ENCODE peak calls at places on chromosomes 5 and 9, in five cellular contexts. One of them, this sample, is unnamed.

GRCh38 chr5:37739817-37740261 is 100.0 kb downstream of the GDNF start:
- DNase-seq in activated CD4-positive, alpha-beta memory T cell treated with anti-CD3 and anti-CD28 coated beads, Interleukin-2, amount 10 ng/mL, durations not matched to agents 7 days and 5 days: no peak
- DNase-seq in adrenal gland: no peak
- DNase-seq in KG1: no peak
- DNase-seq in progenitor cell of endocrine pancreas: no peak
- DNase-seq in this sample: no peak

GRCh38 chr9:12776775-12777055 is 1.9 kb downstream of the LURAP1L start:
- DNase-seq in activated CD4-positive, alpha-beta memory T cell treated with anti-CD3 and anti-CD28 coated beads, Interleukin-2, amount 10 ng/mL, durations not matched to agents 7 days and 5 days: no peak
- DNase-seq in adrenal gland: no peak
- DNase-seq in KG1: no peak
- DNase-seq in progenitor cell of endocrine pancreas: no peak
- DNase-seq in this sample: no peak

GRCh38 chr5:138632900-138633489 is 57.8 kb upstream of the HSPA9 start:
- DNase-seq in activated CD4-positive, alpha-beta memory T cell treated with anti-CD3 and anti-CD28 coated beads, Interleukin-2, amount 10 ng/mL, durations not matched to agents 7 days and 5 days: no peak
- DNase-seq in adrenal gland: peak; percentile 79
- DNase-seq in KG1: no peak
- DNase-seq in progenitor cell of endocrine pancreas: no peak
- DNase-seq in this sample: no peak

GRCh38 chr9:37339945-37340344 is 82.6 kb upstream of the GRHPR start:
- DNase-seq in activated CD4-positive, alpha-beta memory T cell treated with anti-CD3 and anti-CD28 coated beads, Interleukin-2, amount 10 ng/mL, durations not matched to agents 7 days and 5 days: no peak
- DNase-seq in adrenal gland: no peak
- DNase-seq in KG1: no peak
- DNase-seq in progenitor cell of endocrine pancreas: no peak
- DNase-seq in this sample: no peak

GRCh38 chr5:75356719-75357118 is 19.7 kb downstream of the HMGCR start:
- DNase-seq in activated CD4-positive, alpha-beta memory T cell treated with anti-CD3 and anti-CD28 coated beads, Interleukin-2, amount 10 ng/mL, durations not matched to agents 7 days and 5 days: no peak
- DNase-seq in adrenal gland: no peak
- DNase-seq in KG1: no peak
- DNase-seq in progenitor cell of endocrine pancreas: no peak
- DNase-seq in this sample: no peak

GRCh38 chr5:122895141-122895540 is 49.7 kb downstream of the SNX24 start:
- DNase-seq in activated CD4-positive, alpha-beta memory T cell treated with anti-CD3 and anti-CD28 coated beads, Interleukin-2, amount 10 ng/mL, durations not matched to agents 7 days and 5 days: no peak
- DNase-seq in adrenal gland: no peak
- DNase-seq in KG1: no peak
- DNase-seq in progenitor cell of endocrine pancreas: no peak
- DNase-seq in this sample: no peak

GRCh38 chr9:115845648-115846312 is 307.8 kb upstream of the PAPPA start:
- DNase-seq in activated CD4-positive, alpha-beta memory T cell treated with anti-CD3 and anti-CD28 coated beads, Interleukin-2, amount 10 ng/mL, durations not matched to agents 7 days and 5 days: no peak
- DNase-seq in adrenal gland: no peak
- DNase-seq in KG1: no peak
- DNase-seq in progenitor cell of endocrine pancreas: no peak
- DNase-seq in this sample: no peak

GRCh38 chr5:130549884-130550552 is 615.0 kb downstream of the HINT1 start:
- DNase-seq in activated CD4-positive, alpha-beta memory T cell treated with anti-CD3 and anti-CD28 coated beads, Interleukin-2, amount 10 ng/mL, durations not matched to agents 7 days and 5 days: no peak
- DNase-seq in adrenal gland: peak; percentile 65
- DNase-seq in KG1: no peak
- DNase-seq in progenitor cell of endocrine pancreas: no peak
- DNase-seq in this sample: no peak

GRCh38 chr5:65946198-65946745 is 19.9 kb downstream of the ERBIN start:
- DNase-seq in activated CD4-positive, alpha-beta memory T cell treated with anti-CD3 and anti-CD28 coated beads, Interleukin-2, amount 10 ng/mL, durations not matched to agents 7 days and 5 days: no peak
- DNase-seq in adrenal gland: no peak
- DNase-seq in KG1: no peak
- DNase-seq in progenitor cell of endocrine pancreas: no peak
- DNase-seq in this sample: no peak

GRCh38 chr9:17905356-17906203 is 326.7 kb downstream of the SH3GL2 start:
- DNase-seq in activated CD4-positive, alpha-beta memory T cell treated with anti-CD3 and anti-CD28 coated beads, Interleukin-2, amount 10 ng/mL, durations not matched to agents 7 days and 5 days: no peak
- DNase-seq in adrenal gland: no peak
- DNase-seq in KG1: no peak
- DNase-seq in progenitor cell of endocrine pancreas: no peak
- DNase-seq in this sample: no peak

GRCh38 chr9:131605770-131606590 is 60.7 kb downstream of the PRRT1B start:
- DNase-seq in activated CD4-positive, alpha-beta memory T cell treated with anti-CD3 and anti-CD28 coated beads, Interleukin-2, amount 10 ng/mL, durations not matched to agents 7 days and 5 days: no peak
- DNase-seq in adrenal gland: peak; percentile 47
- DNase-seq in KG1: no peak
- DNase-seq in progenitor cell of endocrine pancreas: no peak
- DNase-seq in this sample: no peak

GRCh38 chr5:55102345-55102744 is at the start of gene GZMA:
- DNase-seq in activated CD4-positive, alpha-beta memory T cell treated with anti-CD3 and anti-CD28 coated beads, Interleukin-2, amount 10 ng/mL, durations not matched to agents 7 days and 5 days: peak; percentile 47
- DNase-seq in adrenal gland: no peak
- DNase-seq in KG1: no peak
- DNase-seq in progenitor cell of endocrine pancreas: no peak
- DNase-seq in this sample: no peak

GRCh38 chr9:124218438-124219289 is 39.1 kb upstream of the NEK6 start:
- DNase-seq in activated CD4-positive, alpha-beta memory T cell treated with anti-CD3 and anti-CD28 coated beads, Interleukin-2, amount 10 ng/mL, durations not matched to agents 7 days and 5 days: peak; percentile 61
- DNase-seq in adrenal gland: peak; percentile 51
- DNase-seq in KG1: no peak
- DNase-seq in progenitor cell of endocrine pancreas: no peak
- DNase-seq in this sample: no peak

GRCh38 chr5:68419101-68419636 is 203.6 kb downstream of the PIK3R1 start:
- DNase-seq in activated CD4-positive, alpha-beta memory T cell treated with anti-CD3 and anti-CD28 coated beads, Interleukin-2, amount 10 ng/mL, durations not matched to agents 7 days and 5 days: no peak
- DNase-seq in adrenal gland: no peak
- DNase-seq in KG1: no peak
- DNase-seq in progenitor cell of endocrine pancreas: no peak
- DNase-seq in this sample: no peak

GRCh38 chr9:120383999-120384924 is 195.7 kb downstream of the CDK5RAP2 start:
- DNase-seq in activated CD4-positive, alpha-beta memory T cell treated with anti-CD3 and anti-CD28 coated beads, Interleukin-2, amount 10 ng/mL, durations not matched to agents 7 days and 5 days: no peak
- DNase-seq in adrenal gland: no peak
- DNase-seq in KG1: no peak
- DNase-seq in progenitor cell of endocrine pancreas: no peak
- DNase-seq in this sample: no peak

GRCh38 chr9:71079451-71079850 is 42.0 kb downstream of the TRPM3 start:
- DNase-seq in activated CD4-positive, alpha-beta memory T cell treated with anti-CD3 and anti-CD28 coated beads, Interleukin-2, amount 10 ng/mL, durations not matched to agents 7 days and 5 days: no peak
- DNase-seq in adrenal gland: no peak
- DNase-seq in KG1: no peak
- DNase-seq in progenitor cell of endocrine pancreas: no peak
- DNase-seq in this sample: no peak

GRCh38 chr9:129522351-129522750 is 98.5 kb downstream of the C9orf50 start:
- DNase-seq in activated CD4-positive, alpha-beta memory T cell treated with anti-CD3 and anti-CD28 coated beads, Interleukin-2, amount 10 ng/mL, durations not matched to agents 7 days and 5 days: no peak
- DNase-seq in adrenal gland: no peak
- DNase-seq in KG1: no peak
- DNase-seq in progenitor cell of endocrine pancreas: no peak
- DNase-seq in this sample: no peak

GRCh38 chr9:112743216-112743835 is 7.2 kb upstream of the SNX30 start:
- DNase-seq in activated CD4-positive, alpha-beta memory T cell treated with anti-CD3 and anti-CD28 coated beads, Interleukin-2, amount 10 ng/mL, durations not matched to agents 7 days and 5 days: no peak
- DNase-seq in adrenal gland: no peak
- DNase-seq in KG1: no peak
- DNase-seq in progenitor cell of endocrine pancreas: no peak
- DNase-seq in this sample: no peak

GRCh38 chr9:23117621-23118020 is 671.0 kb downstream of the DMRTA1 start:
- DNase-seq in activated CD4-positive, alpha-beta memory T cell treated with anti-CD3 and anti-CD28 coated beads, Interleukin-2, amount 10 ng/mL, durations not matched to agents 7 days and 5 days: no peak
- DNase-seq in adrenal gland: no peak
- DNase-seq in KG1: no peak
- DNase-seq in progenitor cell of endocrine pancreas: no peak
- DNase-seq in this sample: no peak

GRCh38 chr5:133698646-133699526 is 86.5 kb upstream of the FSTL4 start:
- DNase-seq in activated CD4-positive, alpha-beta memory T cell treated with anti-CD3 and anti-CD28 coated beads, Interleukin-2, amount 10 ng/mL, durations not matched to agents 7 days and 5 days: no peak
- DNase-seq in adrenal gland: peak; percentile 15
- DNase-seq in KG1: no peak
- DNase-seq in progenitor cell of endocrine pancreas: no peak
- DNase-seq in this sample: no peak

GRCh38 chr5:535781-536698 is 11.8 kb upstream of the SLC9A3 start:
- DNase-seq in activated CD4-positive, alpha-beta memory T cell treated with anti-CD3 and anti-CD28 coated beads, Interleukin-2, amount 10 ng/mL, durations not matched to agents 7 days and 5 days: no peak
- DNase-seq in adrenal gland: no peak
- DNase-seq in KG1: no peak
- DNase-seq in progenitor cell of endocrine pancreas: no peak
- DNase-seq in this sample: no peak

GRCh38 chr5:26553079-26553478 is 485.3 kb downstream of the CDH9 start:
- DNase-seq in activated CD4-positive, alpha-beta memory T cell treated with anti-CD3 and anti-CD28 coated beads, Interleukin-2, amount 10 ng/mL, durations not matched to agents 7 days and 5 days: no peak
- DNase-seq in adrenal gland: no peak
- DNase-seq in KG1: no peak
- DNase-seq in progenitor cell of endocrine pancreas: no peak
- DNase-seq in this sample: no peak

GRCh38 chr9:14314424-14314928 is 535 bp upstream of the NFIB start:
- DNase-seq in activated CD4-positive, alpha-beta memory T cell treated with anti-CD3 and anti-CD28 coated beads, Interleukin-2, amount 10 ng/mL, durations not matched to agents 7 days and 5 days: no peak
- DNase-seq in adrenal gland: peak; percentile 92
- DNase-seq in KG1: no peak
- DNase-seq in progenitor cell of endocrine pancreas: no peak
- DNase-seq in this sample: no peak

GRCh38 chr5:134590992-134591659 is 41.5 kb downstream of the SAR1B start:
- DNase-seq in activated CD4-positive, alpha-beta memory T cell treated with anti-CD3 and anti-CD28 coated beads, Interleukin-2, amount 10 ng/mL, durations not matched to agents 7 days and 5 days: peak; percentile 49
- DNase-seq in adrenal gland: no peak
- DNase-seq in KG1: no peak
- DNase-seq in progenitor cell of endocrine pancreas: no peak
- DNase-seq in this sample: no peak

GRCh38 chr5:96254980-96255681 is 177.9 kb downstream of the PCSK1 start:
- DNase-seq in activated CD4-positive, alpha-beta memory T cell treated with anti-CD3 and anti-CD28 coated beads, Interleukin-2, amount 10 ng/mL, durations not matched to agents 7 days and 5 days: no peak
- DNase-seq in adrenal gland: no peak
- DNase-seq in KG1: no peak
- DNase-seq in progenitor cell of endocrine pancreas: no peak
- DNase-seq in this sample: no peak

GRCh38 chr5:55338810-55339243 is 31.0 kb downstream of the MTREX start:
- DNase-seq in activated CD4-positive, alpha-beta memory T cell treated with anti-CD3 and anti-CD28 coated beads, Interleukin-2, amount 10 ng/mL, durations not matched to agents 7 days and 5 days: peak; percentile 28
- DNase-seq in adrenal gland: no peak
- DNase-seq in KG1: no peak
- DNase-seq in progenitor cell of endocrine pancreas: no peak
- DNase-seq in this sample: no peak

GRCh38 chr5:5969942-5970483 is 408.3 kb downstream of the MED10 start:
- DNase-seq in activated CD4-positive, alpha-beta memory T cell treated with anti-CD3 and anti-CD28 coated beads, Interleukin-2, amount 10 ng/mL, durations not matched to agents 7 days and 5 days: no peak
- DNase-seq in adrenal gland: no peak
- DNase-seq in KG1: no peak
- DNase-seq in progenitor cell of endocrine pancreas: no peak
- DNase-seq in this sample: no peak

GRCh38 chr9:33289501-33289900 is 815 bp upstream of the NFX1 start:
- DNase-seq in activated CD4-positive, alpha-beta memory T cell treated with anti-CD3 and anti-CD28 coated beads, Interleukin-2, amount 10 ng/mL, durations not matched to agents 7 days and 5 days: peak; percentile 22
- DNase-seq in adrenal gland: peak; percentile 45
- DNase-seq in KG1: no peak
- DNase-seq in progenitor cell of endocrine pancreas: no peak
- DNase-seq in this sample: no peak

GRCh38 chr9:119841005-119841404 is 471.8 kb upstream of the BRINP1 start:
- DNase-seq in activated CD4-positive, alpha-beta memory T cell treated with anti-CD3 and anti-CD28 coated beads, Interleukin-2, amount 10 ng/mL, durations not matched to agents 7 days and 5 days: no peak
- DNase-seq in adrenal gland: no peak
- DNase-seq in KG1: no peak
- DNase-seq in progenitor cell of endocrine pancreas: no peak
- DNase-seq in this sample: no peak

GRCh38 chr9:101388507-101388993 is 3.7 kb upstream of the BAAT start:
- DNase-seq in activated CD4-positive, alpha-beta memory T cell treated with anti-CD3 and anti-CD28 coated beads, Interleukin-2, amount 10 ng/mL, durations not matched to agents 7 days and 5 days: no peak
- DNase-seq in adrenal gland: no peak
- DNase-seq in KG1: no peak
- DNase-seq in progenitor cell of endocrine pancreas: no peak
- DNase-seq in this sample: no peak

GRCh38 chr5:146647656-146648199 is 131.7 kb upstream of the GPR151 start:
- DNase-seq in activated CD4-positive, alpha-beta memory T cell treated with anti-CD3 and anti-CD28 coated beads, Interleukin-2, amount 10 ng/mL, durations not matched to agents 7 days and 5 days: no peak
- DNase-seq in adrenal gland: no peak
- DNase-seq in KG1: no peak
- DNase-seq in progenitor cell of endocrine pancreas: no peak
- DNase-seq in this sample: no peak

This sample was measured in activated gamma-delta T cell treated with anti-CD3 and anti-CD28 coated beads, Interleukin-2, amount 50 U/mL, for 16 hours.